ENCODE peak calls at places on chromosomes 4 and X, in five cellular contexts. One of them, this sample, is unnamed.
A peak's percentile ranks its signal among the peaks of the same experiment; 100 is the strongest.

GRCh38 chrX:8192276-8192675 is 21.2 kb upstream of the VCX2 start:
- DNase-seq in uterus: no peak
- DNase-seq in left ventricle myocardium inferior: no peak
- DNase-seq in upper lobe of right lung: no peak
- DNase-seq in tibial artery: no peak
- DNase-seq in this sample: no peak

GRCh38 chr4:35820026-35820425 is 424.3 kb downstream of the ARAP2 start:
- DNase-seq in uterus: no peak
- DNase-seq in left ventricle myocardium inferior: no peak
- DNase-seq in upper lobe of right lung: no peak
- DNase-seq in tibial artery: no peak
- DNase-seq in this sample: no peak

GRCh38 chrX:153969904-153970397 is 1.7 kb downstream of the HCFC1 start:
- DNase-seq in uterus: no peak
- DNase-seq in left ventricle myocardium inferior: no peak
- DNase-seq in upper lobe of right lung: no peak
- DNase-seq in tibial artery: peak; percentile 78
- DNase-seq in this sample: no peak

GRCh38 chrX:24398766-24399165 is 38.3 kb downstream of the SUPT20HL1 start:
- DNase-seq in uterus: no peak
- DNase-seq in left ventricle myocardium inferior: no peak
- DNase-seq in upper lobe of right lung: no peak
- DNase-seq in tibial artery: no peak
- DNase-seq in this sample: no peak

GRCh38 chrX:129478516-129478915 is 44.8 kb downstream of the SMARCA1 start:
- DNase-seq in uterus: no peak
- DNase-seq in left ventricle myocardium inferior: no peak
- DNase-seq in upper lobe of right lung: no peak
- DNase-seq in tibial artery: no peak
- DNase-seq in this sample: no peak

GRCh38 chr4:62644372-62644771 is 1444.2 kb downstream of the ADGRL3 start:
- DNase-seq in uterus: no peak
- DNase-seq in left ventricle myocardium inferior: no peak
- DNase-seq in upper lobe of right lung: no peak
- DNase-seq in tibial artery: no peak
- DNase-seq in this sample: no peak

GRCh38 chr4:108272046-108272445 is 103.3 kb upstream of the LEF1 start:
- DNase-seq in uterus: no peak
- DNase-seq in left ventricle myocardium inferior: no peak
- DNase-seq in upper lobe of right lung: no peak
- DNase-seq in tibial artery: no peak
- DNase-seq in this sample: no peak

GRCh38 chr4:8185930-8186329 is 13.2 kb upstream of the SH3TC1 start:
- DNase-seq in uterus: no peak
- DNase-seq in left ventricle myocardium inferior: no peak
- DNase-seq in upper lobe of right lung: no peak
- DNase-seq in tibial artery: no peak
- DNase-seq in this sample: no peak

GRCh38 chr4:105433421-105433820 is 40.4 kb downstream of the PPA2 start:
- DNase-seq in uterus: no peak
- DNase-seq in left ventricle myocardium inferior: no peak
- DNase-seq in upper lobe of right lung: no peak
- DNase-seq in tibial artery: no peak
- DNase-seq in this sample: no peak

GRCh38 chr4:71130827-71131603 is 137.6 kb downstream of the DCK start:
- DNase-seq in uterus: no peak
- DNase-seq in left ventricle myocardium inferior: no peak
- DNase-seq in upper lobe of right lung: no peak
- DNase-seq in tibial artery: no peak
- DNase-seq in this sample: no peak
- TF ChIP-seq CTCF in uterus: no peak
- TF ChIP-seq CTCF in left ventricle myocardium inferior: peak; percentile 14
- TF ChIP-seq CTCF in upper lobe of right lung: no peak
- TF ChIP-seq CTCF in tibial artery: peak; percentile 40
- TF ChIP-seq CTCF in this sample: no peak

GRCh38 chr4:130257271-130257670 is 1161.3 kb downstream of the C4orf33 start:
- DNase-seq in uterus: no peak
- DNase-seq in left ventricle myocardium inferior: no peak
- DNase-seq in upper lobe of right lung: no peak
- DNase-seq in tibial artery: no peak
- DNase-seq in this sample: no peak
- H3K4me3 ChIP-seq in uterus: no peak overlapping the region
- H3K4me3 ChIP-seq in left ventricle myocardium inferior: no peak overlapping the region
- H3K4me3 ChIP-seq in upper lobe of right lung: no peak overlapping the region
- H3K4me3 ChIP-seq in tibial artery: no peak overlapping the region
- H3K4me3 ChIP-seq in this sample: no peak overlapping the region

DNA sequence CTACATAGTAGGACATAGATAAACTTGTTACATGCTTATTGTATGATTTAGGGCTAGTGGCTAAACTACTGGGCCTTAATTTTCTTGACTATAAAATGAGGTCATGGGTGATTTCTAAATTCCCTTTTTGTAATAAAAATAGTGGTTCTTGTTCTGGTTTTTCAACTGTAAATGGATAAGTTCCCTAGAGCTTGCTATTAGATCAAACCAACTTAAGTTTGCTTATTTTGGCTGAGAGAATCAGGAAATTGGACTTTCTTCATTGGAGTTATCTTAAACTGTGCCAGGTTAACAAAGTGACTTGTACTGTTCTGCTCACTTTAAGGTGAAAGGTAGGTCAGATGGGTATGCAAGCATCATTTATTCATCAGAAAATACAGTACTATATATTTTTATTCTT is 78.3 kb downstream of the PDLIM5 start:
- DNase-seq in uterus: no peak
- DNase-seq in left ventricle myocardium inferior: no peak
- DNase-seq in upper lobe of right lung: no peak
- DNase-seq in tibial artery: no peak
- DNase-seq in this sample: no peak
- H3K27ac ChIP-seq in uterus: peak overlapping the region; percentile 88
- H3K27ac ChIP-seq in left ventricle myocardium inferior: peak overlapping the region; percentile 66
- H3K27ac ChIP-seq in upper lobe of right lung: no peak overlapping the region
- H3K27ac ChIP-seq in tibial artery: peak overlapping the region; percentile 71
- H3K27ac ChIP-seq in this sample: no peak overlapping the region

GRCh38 chr4:137819964-137820383 is 287.7 kb upstream of the PCDH18 start:
- DNase-seq in uterus: no peak
- DNase-seq in left ventricle myocardium inferior: no peak
- DNase-seq in upper lobe of right lung: no peak
- DNase-seq in tibial artery: no peak
- DNase-seq in this sample: no peak
- TF ChIP-seq CTCF in uterus: no peak
- TF ChIP-seq CTCF in left ventricle myocardium inferior: peak; percentile 49
- TF ChIP-seq CTCF in upper lobe of right lung: peak; percentile 43
- TF ChIP-seq CTCF in tibial artery: no peak
- TF ChIP-seq CTCF in this sample: peak; percentile 28